ENCODE peak calls at places on chromosomes 3 and 15, in six cellular contexts. Q is iPS-NIHi11; R is anterior cingulate cortex; B is HS-27A; G is Jurkat, Clone E6-1; L is posterior cingulate gyrus. Z is an unnamed sample.

GRCh38 chr15:66269326-66270090 is 16.0 kb upstream of the MEGF11 start:
- DNase-seq in Q (peak; percentile 72), R (peak; percentile 41), B (no peak), G (no peak), L (peak; percentile 77), Z (no peak)

GRCh38 chr3:12336099-12336498 is 47.2 kb downstream of the PPARG start:
- DNase-seq in Q (no peak), R (no peak), B (no peak), G (peak; percentile 85), L (no peak), Z (no peak)

GRCh38 chr3:186519021-186519658 is 25.0 kb downstream of the CRYGS start:
- DNase-seq in Q (no peak), R (no peak), B (no peak), G (peak; percentile 94), L (no peak), Z (peak; percentile 73)

GRCh38 chr3:39485547-39485946 is 18.1 kb downstream of the MOBP start:
- DNase-seq in Q (no peak), R (no peak), B (no peak), G (no peak), L (peak; percentile 90), Z (no peak)

GRCh38 chr3:52128118-52128683 is 26.0 kb downstream of the POC1A start:
- DNase-seq in Q (peak; percentile 51), R (no peak), B (no peak), G (no peak), L (no peak), Z (no peak)

GRCh38 chr3:194638991-194639605 is 5.9 kb upstream of the TMEM44 start:
- DNase-seq in Q (no peak), R (no peak), B (no peak), G (no peak), L (no peak), Z (no peak)

GRCh38 chr3:132414841-132415240 is 2.5 kb upstream of the DNAJC13 start:
- DNase-seq in Q (no peak), R (no peak), B (no peak), G (no peak), L (no peak), Z (no peak)

GRCh38 chr15:58755956-58756355 is 6.4 kb upstream of the ADAM10 start:
- DNase-seq in Q (no peak), R (no peak), B (no peak), G (no peak), L (no peak), Z (no peak)

GRCh38 chr3:136929984-136930671 is 27.7 kb upstream of the IL20RB start:
- DNase-seq in Q (peak; percentile 17), R (peak; percentile 1), B (no peak), G (no peak), L (no peak), Z (no peak)

GRCh38 chr3:56110886-56111285 is 357.4 kb downstream of the ERC2 start:
- DNase-seq in Q (no peak), R (no peak), B (no peak), G (no peak), L (no peak), Z (no peak)

GRCh38 chr3:186724911-186725310 is 7.8 kb downstream of the KNG1 start:
- DNase-seq in Q (no peak), R (no peak), B (no peak), G (no peak), L (no peak), Z (no peak)

Z was measured in central memory CD8-positive, alpha-beta T cell.